ENCODE peak calls at places on chromosome 18, in five cellular contexts. G, V, X, C and E are unnamed samples.
A peak's percentile ranks its signal among the peaks of the same experiment; 100 is the strongest.

GRCh38 chr18:35345460-35345921 is 1.3 kb upstream of the ZNF24 start:
- DNase-seq in C (no peak), V (no peak), G (peak; percentile 34), X (no peak), E (no peak)

GRCh38 chr18:50614838-50615237 is 55.0 kb downstream of the MAPK4 start:
- DNase-seq in G (no peak), X (no peak), C (no peak), V (peak; percentile 65), E (no peak)

GRCh38 chr18:56789004-56789888 is 138.1 kb downstream of the WDR7 start:
- DNase-seq in V (peak; percentile 43), X (no peak), G (peak; percentile 81), C (no peak), E (no peak)

GRCh38 chr18:51255694-51256093 is 58.2 kb upstream of the MEX3C start:
- DNase-seq in V (no peak), X (no peak), C (no peak), G (no peak), E (no peak)

GRCh38 chr18:49431563-49431962 is 28.9 kb downstream of the DYM start:
- DNase-seq in X (no peak), C (no peak), G (peak; percentile 26), V (no peak), E (no peak)

GRCh38 chr18:39751926-39752325 is 2186.3 kb upstream of the CELF4 start:
- DNase-seq in C (no peak), X (no peak), V (no peak), G (no peak), E (no peak)

GRCh38 chr18:63138469-63139340 is 180.9 kb downstream of the BCL2 start:
- DNase-seq in V (no peak), X (peak; percentile 84), C (no peak), G (peak; percentile 93), E (no peak)

GRCh38 chr18:48022531-48023330 is 92.3 kb upstream of the SMAD2 start:
- DNase-seq in G (peak; percentile 91), C (no peak), X (no peak), V (no peak), E (peak; percentile 35)

GRCh38 chr18:35324926-35325655 is 19.1 kb downstream of the ZNF24 start:
- DNase-seq in X (no peak), G (peak; percentile 74), C (no peak), V (no peak), E (no peak)

GRCh38 chr18:79635127-79635726 is 44.4 kb upstream of the CTDP1 start:
- DNase-seq in X (peak; percentile 49), G (no peak), V (no peak), C (no peak), E (no peak)

GRCh38 chr18:33277431-33277830 is 163.1 kb downstream of the CCDC178 start:
- DNase-seq in X (no peak), C (no peak), V (no peak), G (no peak), E (no peak)

GRCh38 chr18:23912356-23912755 is 102.2 kb upstream of the TTC39C start:
- DNase-seq in X (no peak), V (no peak), G (no peak), C (no peak), E (no peak)

GRCh38 chr18:9466911-9467310 is 8.4 kb upstream of the RALBP1 start:
- DNase-seq in G (no peak), V (no peak), X (no peak), C (no peak), E (no peak)

GRCh38 chr18:79928563-79928960 is 22.9 kb downstream of the SLC66A2 start:
- DNase-seq in C (no peak), G (no peak), X (peak; percentile 44), V (peak; percentile 6), E (no peak)

GRCh38 chr18:47603158-47603557 is 327.3 kb downstream of the SMAD2 start:
- DNase-seq in X (no peak), G (no peak), V (no peak), C (no peak), E (no peak)

GRCh38 chr18:67608909-67609308 is 92.4 kb upstream of the DSEL start:
- DNase-seq in V (no peak), X (no peak), C (no peak), G (no peak), E (no peak)

GRCh38 chr18:3458378-3458777 is 8.4 kb downstream of the TGIF1 start:
- DNase-seq in G (no peak), X (no peak), V (no peak), C (peak; percentile 37), E (peak; percentile 40)
- H3K4me1 ChIP-seq in G (peaks cover 57% of the 10 kb centered on the region), X (peaks cover 58% of the 10 kb centered on the region), V (peaks cover 3% of the 10 kb centered on the region), C (peaks cover 10% of the 10 kb centered on the region), E (peaks cover 61% of the 10 kb centered on the region)

GRCh38 chr18:76487782-76488181 is 7.3 kb downstream of the ZNF516 start:
- DNase-seq in C (no peak), X (no peak), V (no peak), G (peak; percentile 53), E (no peak)

GRCh38 chr18:76489081-76489480 is 6.0 kb downstream of the ZNF516 start:
- DNase-seq in V (no peak), C (no peak), X (no peak), G (no peak), E (no peak)

GRCh38 chr18:76487076-76487475 is 8.0 kb downstream of the ZNF516 start:
- DNase-seq in C (no peak), X (no peak), V (no peak), G (no peak), E (no peak)

GRCh38 chr18:76486600-76486999 is 8.4 kb downstream of the ZNF516 start:
- DNase-seq in X (no peak), C (no peak), V (no peak), G (no peak), E (no peak)

GRCh38 chr18:76488190-76488589 is 6.9 kb downstream of the ZNF516 start:
- DNase-seq in C (no peak), V (peak; percentile 73), X (no peak), G (peak; percentile 15), E (no peak)
- H3K4me1 ChIP-seq in C (peaks cover 15% of the 10 kb centered on the region), V (no peaks in the 10 kb centered on the region), X (peaks cover 90% of the 10 kb centered on the region), G (peaks cover 51% of the 10 kb centered on the region), E (peaks cover 20% of the 10 kb centered on the region)

GRCh38 chr18:21456428-21457178 is 143.9 kb downstream of the ESCO1 start:
- DNase-seq in C (no peak), G (no peak), X (no peak), V (no peak), E (no peak)

GRCh38 chr18:21459706-21460286 is 140.7 kb downstream of the ESCO1 start:
- DNase-seq in V (no peak), C (no peak), X (no peak), G (no peak), E (no peak)

GRCh38 chr18:21457179-21457535 is 143.3 kb downstream of the ESCO1 start:
- DNase-seq in V (no peak), C (no peak), X (no peak), G (no peak), E (no peak)

GRCh38 chr18:21458788-21459187 is 141.7 kb downstream of the ESCO1 start:
- DNase-seq in C (no peak), V (no peak), X (no peak), G (no peak), E (no peak)

DNA sequence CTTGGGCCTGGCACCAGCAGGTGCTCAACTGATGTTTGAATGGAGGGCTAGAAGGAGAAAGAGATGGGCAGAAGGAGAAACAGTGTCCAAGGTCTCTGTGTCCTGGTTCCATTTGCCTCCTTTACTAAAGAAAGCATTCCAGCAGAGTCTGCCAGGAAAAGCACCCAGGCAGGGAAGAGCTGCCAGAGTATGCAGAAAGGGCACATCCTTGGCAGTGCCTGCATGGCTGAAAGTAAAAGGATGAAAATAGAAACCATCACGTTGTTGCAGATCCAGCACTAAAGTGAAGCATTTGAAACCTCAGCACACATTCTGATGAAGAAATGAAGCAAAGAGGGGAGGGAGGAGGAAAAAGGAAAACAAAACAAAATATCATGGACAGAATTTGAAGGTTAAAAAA is 142.2 kb downstream of the ESCO1 start:
- DNase-seq in C (no peak), X (no peak), V (peak; percentile 68), G (no peak), E (no peak)
- H3K4me1 ChIP-seq in C (no peaks in the 10 kb centered on the region), X (no peaks in the 10 kb centered on the region), V (peaks cover 7% of the 10 kb centered on the region), G (no peaks in the 10 kb centered on the region), E (no peaks in the 10 kb centered on the region)

DNA sequence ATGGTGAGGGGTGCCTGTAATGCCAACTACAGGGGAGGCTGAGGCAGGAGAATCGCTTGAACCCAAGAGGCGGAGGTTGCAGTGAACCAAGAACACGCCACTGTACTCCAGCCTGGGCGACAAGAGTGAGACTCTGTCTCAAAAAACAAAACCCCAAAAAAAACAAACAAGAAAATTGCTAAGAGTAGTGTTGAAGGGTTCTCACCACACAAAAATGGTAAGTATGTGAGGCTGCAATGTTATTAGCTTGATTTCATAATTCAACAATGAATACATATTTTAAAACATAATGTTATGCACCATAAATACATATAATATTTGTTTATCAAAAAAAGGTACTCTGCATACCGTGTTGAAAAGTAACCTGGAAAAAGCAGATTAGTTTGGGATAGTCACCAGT is 45.8 kb downstream of the PSMG2 start:
- DNase-seq in V (no peak), X (no peak), C (no peak), G (no peak), E (no peak)
- H3K4me1 ChIP-seq in V (no peaks in the 10 kb centered on the region), X (peaks cover 6% of the 10 kb centered on the region), C (peaks cover 8% of the 10 kb centered on the region), G (no peaks in the 10 kb centered on the region), E (peaks cover 5% of the 10 kb centered on the region)

DNA sequence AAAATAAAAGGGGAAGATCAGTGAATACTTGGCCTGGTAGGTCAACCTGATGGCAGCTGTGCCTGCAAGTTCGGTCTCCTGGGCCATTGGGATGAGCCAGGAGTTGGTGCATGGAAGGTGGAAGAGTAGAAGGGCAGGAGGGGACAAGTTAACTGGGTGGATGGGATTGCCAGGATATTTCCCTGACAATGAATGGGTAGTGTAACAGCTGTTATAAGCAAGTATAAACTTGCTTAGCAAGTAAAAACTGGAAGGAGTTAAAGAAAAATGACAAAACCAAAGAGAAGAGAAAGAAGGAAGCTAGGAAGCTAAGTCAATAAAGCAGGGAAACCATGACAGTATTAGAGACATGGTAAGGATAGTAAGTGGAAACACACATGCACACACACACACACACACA is 29.6 kb downstream of the MEP1B start:
- DNase-seq in V (no peak), X (no peak), C (no peak), G (no peak), E (no peak)
- H3K4me1 ChIP-seq in V (no peaks in the 10 kb centered on the region), X (no peaks in the 10 kb centered on the region), C (no peaks in the 10 kb centered on the region), G (no peaks in the 10 kb centered on the region), E (no peaks in the 10 kb centered on the region)

GRCh38 chr18:7757175-7757574 is 190.1 kb downstream of the PTPRM start:
- DNase-seq in V (no peak), C (no peak), X (no peak), G (no peak), E (no peak)
- H3K4me1 ChIP-seq in V (peaks cover 14% of the 10 kb centered on the region), C (no peaks in the 10 kb centered on the region), X (no peaks in the 10 kb centered on the region), G (peaks cover 5% of the 10 kb centered on the region), E (no peaks in the 10 kb centered on the region)

DNA sequence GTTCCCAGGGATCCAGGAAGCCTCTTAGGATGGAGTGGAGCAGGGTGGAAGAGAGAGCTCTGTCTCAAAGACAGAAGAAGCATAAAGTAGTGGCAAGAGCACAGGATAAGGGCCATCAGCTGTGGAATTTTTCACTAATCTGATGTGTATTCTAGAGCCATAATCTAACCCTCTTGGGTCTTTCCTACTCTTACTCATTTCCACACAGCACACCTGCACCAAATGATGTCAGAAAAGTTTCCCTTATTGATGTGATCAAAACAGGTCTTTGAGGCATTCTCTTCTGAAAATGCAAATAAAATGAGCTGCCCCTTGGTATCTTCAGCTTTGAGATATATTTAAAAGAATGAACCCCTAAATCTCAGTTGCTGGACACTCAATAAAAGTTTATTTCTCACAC is 415.1 kb upstream of the CHST9 start:
- DNase-seq in V (no peak), C (no peak), G (no peak), X (no peak), E (no peak)
- H3K4me1 ChIP-seq in V (no peaks in the 10 kb centered on the region), C (no peaks in the 10 kb centered on the region), G (peaks cover 9% of the 10 kb centered on the region), X (no peaks in the 10 kb centered on the region), E (no peaks in the 10 kb centered on the region)